ENCODE peak calls at places on chromosome 16, in seven cellular contexts. One of them, this sample, is unnamed.

GRCh38 chr16:64627781-64628180 is 494.1 kb downstream of the CDH11 start:
- DNase-seq in HCT116: no peak
- DNase-seq in lower lobe of right lung: no peak
- DNase-seq in SK-N-SH: no peak
- DNase-seq in Panc1: no peak
- DNase-seq in IMR-90: no peak
- DNase-seq in hepatocyte: no peak
- DNase-seq in this sample: peak; percentile 57

GRCh38 chr16:29675811-29676643 is 3.0 kb upstream of the QPRT start:
- DNase-seq in HCT116: peak; percentile 24
- DNase-seq in SK-N-SH: peak; percentile 67
- DNase-seq in hepatocyte: no peak
- DNase-seq in Panc1: peak; percentile 5
- DNase-seq in lower lobe of right lung: no peak
- DNase-seq in IMR-90: peak; percentile 18
- DNase-seq in this sample: no peak

GRCh38 chr16:47198180-47198575 is 54.4 kb upstream of the NETO2 start:
- DNase-seq in Panc1: no peak
- DNase-seq in SK-N-SH: no peak
- DNase-seq in HCT116: no peak
- DNase-seq in IMR-90: no peak
- DNase-seq in hepatocyte: no peak
- DNase-seq in lower lobe of right lung: no peak
- DNase-seq in this sample: no peak

GRCh38 chr16:86878290-86879160 is 300.2 kb downstream of the FOXL1 start:
- DNase-seq in Panc1: no peak
- DNase-seq in SK-N-SH: no peak
- DNase-seq in hepatocyte: no peak
- DNase-seq in HCT116: no peak
- DNase-seq in lower lobe of right lung: no peak
- DNase-seq in IMR-90: no peak
- DNase-seq in this sample: no peak

GRCh38 chr16:71626858-71627213 is 852 bp downstream of the MARVELD3 start:
- DNase-seq in SK-N-SH: no peak
- DNase-seq in IMR-90: no peak
- DNase-seq in HCT116: peak; percentile 56
- DNase-seq in Panc1: no peak
- DNase-seq in hepatocyte: peak; percentile 83
- DNase-seq in lower lobe of right lung: peak; percentile 53
- DNase-seq in this sample: no peak

GRCh38 chr16:27189335-27189972 is 13.9 kb upstream of the KDM8 start:
- DNase-seq in HCT116: no peak
- DNase-seq in lower lobe of right lung: peak; percentile 29
- DNase-seq in SK-N-SH: no peak
- DNase-seq in hepatocyte: no peak
- DNase-seq in Panc1: no peak
- DNase-seq in IMR-90: no peak
- DNase-seq in this sample: no peak

GRCh38 chr16:26762596-26762995 is 304.1 kb upstream of the C16orf82 start:
- DNase-seq in IMR-90: no peak
- DNase-seq in HCT116: no peak
- DNase-seq in Panc1: no peak
- DNase-seq in SK-N-SH: no peak
- DNase-seq in hepatocyte: no peak
- DNase-seq in lower lobe of right lung: no peak
- DNase-seq in this sample: no peak

GRCh38 chr16:72905581-72905980 is 142.3 kb downstream of the ZFHX3 start:
- DNase-seq in IMR-90: peak; percentile 79
- DNase-seq in lower lobe of right lung: no peak
- DNase-seq in hepatocyte: no peak
- DNase-seq in SK-N-SH: no peak
- DNase-seq in Panc1: no peak
- DNase-seq in HCT116: no peak
- DNase-seq in this sample: no peak

GRCh38 chr16:13392341-13392740 is 490.9 kb downstream of the SHISA9 start:
- DNase-seq in SK-N-SH: no peak
- DNase-seq in lower lobe of right lung: no peak
- DNase-seq in HCT116: no peak
- DNase-seq in Panc1: no peak
- DNase-seq in IMR-90: no peak
- DNase-seq in hepatocyte: no peak
- DNase-seq in this sample: no peak

GRCh38 chr16:56729736-56730662 is at the start of gene NUP93:
- DNase-seq in hepatocyte: peak; percentile 96
- DNase-seq in HCT116: peak; percentile 86
- DNase-seq in SK-N-SH: peak; percentile 97
- DNase-seq in Panc1: no peak
- DNase-seq in IMR-90: peak; percentile 90
- DNase-seq in lower lobe of right lung: peak; percentile 96
- DNase-seq in this sample: peak; percentile 96

GRCh38 chr16:85195884-85196816 is 83.9 kb upstream of the CIBAR2 start:
- DNase-seq in lower lobe of right lung: no peak
- DNase-seq in Panc1: no peak
- DNase-seq in SK-N-SH: peak; percentile 70
- DNase-seq in IMR-90: no peak
- DNase-seq in hepatocyte: no peak
- DNase-seq in HCT116: no peak
- DNase-seq in this sample: no peak

GRCh38 chr16:87178177-87178863 is 138.9 kb downstream of the C16orf95 start:
- DNase-seq in lower lobe of right lung: no peak
- DNase-seq in HCT116: no peak
- DNase-seq in SK-N-SH: peak; percentile 39
- DNase-seq in hepatocyte: peak; percentile 44
- DNase-seq in IMR-90: no peak
- DNase-seq in Panc1: no peak
- DNase-seq in this sample: no peak

GRCh38 chr16:83533193-83533592 is 274.6 kb upstream of the HSBP1 start:
- DNase-seq in HCT116: no peak
- DNase-seq in Panc1: no peak
- DNase-seq in IMR-90: peak; percentile 78
- DNase-seq in SK-N-SH: no peak
- DNase-seq in lower lobe of right lung: no peak
- DNase-seq in hepatocyte: no peak
- DNase-seq in this sample: no peak

GRCh38 chr16:30151091-30151490 is 28.1 kb upstream of the MAPK3 start:
- DNase-seq in lower lobe of right lung: no peak
- DNase-seq in Panc1: no peak
- DNase-seq in hepatocyte: no peak
- DNase-seq in HCT116: no peak
- DNase-seq in IMR-90: no peak
- DNase-seq in SK-N-SH: no peak
- DNase-seq in this sample: no peak

GRCh38 chr16:83903739-83904138 is 4.8 kb downstream of the MLYCD start:
- DNase-seq in HCT116: no peak
- DNase-seq in IMR-90: peak; percentile 60
- DNase-seq in hepatocyte: peak; percentile 40
- DNase-seq in SK-N-SH: no peak
- DNase-seq in Panc1: no peak
- DNase-seq in lower lobe of right lung: no peak
- DNase-seq in this sample: peak; percentile 80

GRCh38 chr16:81610144-81610842 is 165.7 kb downstream of the CMIP start:
- DNase-seq in hepatocyte: peak; percentile 47
- DNase-seq in Panc1: no peak
- DNase-seq in IMR-90: peak; percentile 84
- DNase-seq in lower lobe of right lung: no peak
- DNase-seq in SK-N-SH: peak; percentile 87
- DNase-seq in HCT116: no peak
- DNase-seq in this sample: peak; percentile 85

GRCh38 chr16:2486645-2487516 is 12.0 kb downstream of the TBC1D24 start:
- DNase-seq in lower lobe of right lung: peak; percentile 85
- DNase-seq in hepatocyte: no peak
- DNase-seq in HCT116: no peak
- DNase-seq in SK-N-SH: no peak
- DNase-seq in IMR-90: peak; percentile 23
- DNase-seq in Panc1: no peak
- DNase-seq in this sample: peak; percentile 79

GRCh38 chr16:54657058-54657708 is 273.5 kb upstream of the IRX5 start:
- DNase-seq in SK-N-SH: no peak
- DNase-seq in lower lobe of right lung: no peak
- DNase-seq in Panc1: peak; percentile 13
- DNase-seq in HCT116: peak; percentile 81
- DNase-seq in IMR-90: no peak
- DNase-seq in hepatocyte: peak; percentile 69
- DNase-seq in this sample: no peak

GRCh38 chr16:79839851-79840321 is 239.3 kb upstream of the MAF start:
- DNase-seq in Panc1: no peak
- DNase-seq in SK-N-SH: no peak
- DNase-seq in HCT116: no peak
- DNase-seq in hepatocyte: peak; percentile 33
- DNase-seq in IMR-90: no peak
- DNase-seq in lower lobe of right lung: no peak
- DNase-seq in this sample: no peak

GRCh38 chr16:87723224-87723619 is 42.6 kb downstream of the KLHDC4 start:
- DNase-seq in lower lobe of right lung: no peak
- DNase-seq in HCT116: no peak
- DNase-seq in Panc1: no peak
- DNase-seq in hepatocyte: peak; percentile 45
- DNase-seq in IMR-90: peak; percentile 97
- DNase-seq in SK-N-SH: peak; percentile 99
- DNase-seq in this sample: peak; percentile 51

GRCh38 chr16:79037429-79038373 is 562.8 kb downstream of the MAF start:
- DNase-seq in hepatocyte: no peak
- DNase-seq in SK-N-SH: no peak
- DNase-seq in IMR-90: no peak
- DNase-seq in HCT116: no peak
- DNase-seq in lower lobe of right lung: no peak
- DNase-seq in Panc1: no peak
- DNase-seq in this sample: no peak

GRCh38 chr16:64475627-64476351 is 646.1 kb downstream of the CDH11 start:
- DNase-seq in IMR-90: peak; percentile 4
- DNase-seq in HCT116: no peak
- DNase-seq in lower lobe of right lung: no peak
- DNase-seq in Panc1: no peak
- DNase-seq in hepatocyte: peak; percentile 10
- DNase-seq in SK-N-SH: no peak
- DNase-seq in this sample: no peak

GRCh38 chr16:86886651-86887050 is 308.3 kb downstream of the FOXL1 start:
- DNase-seq in hepatocyte: peak; percentile 30
- DNase-seq in IMR-90: peak; percentile 41
- DNase-seq in Panc1: no peak
- DNase-seq in SK-N-SH: no peak
- DNase-seq in lower lobe of right lung: no peak
- DNase-seq in HCT116: no peak
- DNase-seq in this sample: no peak

DNA sequence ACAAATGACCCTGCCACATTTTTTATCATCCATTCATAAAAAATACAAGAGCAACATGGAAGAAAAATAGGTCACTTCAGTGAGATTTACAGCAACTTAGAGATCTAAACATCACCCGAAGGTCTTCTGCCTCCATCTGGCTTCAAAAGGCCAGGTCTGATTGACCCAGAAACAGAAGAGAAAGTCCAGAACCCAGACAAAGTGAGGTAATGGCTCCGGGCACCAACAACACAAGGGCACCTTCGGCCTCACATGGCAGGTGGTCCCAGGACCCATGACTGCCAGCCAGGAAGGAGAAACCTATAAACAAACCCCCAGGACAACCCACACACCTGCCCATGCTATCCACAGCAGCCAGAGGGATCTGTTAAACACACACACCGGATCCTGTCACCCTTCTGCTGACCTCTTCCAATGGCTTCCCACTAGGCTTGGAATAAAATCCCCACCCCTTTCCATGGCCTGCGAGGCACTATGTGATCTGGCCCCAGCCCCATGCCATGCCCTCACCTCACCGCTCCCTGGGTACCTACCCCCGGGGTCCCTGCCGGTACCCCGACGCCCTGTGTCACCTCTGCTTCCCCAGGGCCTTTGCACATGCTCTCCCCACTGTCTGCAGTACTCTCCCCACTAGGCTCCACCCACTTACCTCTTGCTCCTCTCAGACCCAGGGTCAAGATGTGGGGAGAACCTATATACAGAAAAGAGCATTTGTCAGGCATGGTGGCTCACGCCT is 149.1 kb downstream of the ZNF423 start:
- DNase-seq in HCT116: no peak
- DNase-seq in SK-N-SH: peak; percentile 56
- DNase-seq in Panc1: no peak
- DNase-seq in IMR-90: no peak
- DNase-seq in hepatocyte: no peak
- DNase-seq in lower lobe of right lung: no peak
- DNase-seq in this sample: no peak
- H3K4me3 ChIP-seq in HCT116: no peak overlapping the region
- H3K4me3 ChIP-seq in SK-N-SH: no peak overlapping the region
- H3K4me3 ChIP-seq in Panc1: no peak overlapping the region
- H3K4me3 ChIP-seq in IMR-90: no peak overlapping the region
- H3K4me3 ChIP-seq in hepatocyte: no peak overlapping the region
- H3K4me3 ChIP-seq in lower lobe of right lung: no peak overlapping the region
- H3K4me3 ChIP-seq in this sample: no peak overlapping the region

GRCh38 chr16:58442547-58442946 is 50.3 kb downstream of the GINS3 start:
- DNase-seq in Panc1: no peak
- DNase-seq in lower lobe of right lung: no peak
- DNase-seq in HCT116: no peak
- DNase-seq in hepatocyte: no peak
- DNase-seq in SK-N-SH: no peak
- DNase-seq in IMR-90: no peak
- DNase-seq in this sample: no peak

GRCh38 chr16:58440094-58440493 is 47.8 kb downstream of the GINS3 start:
- DNase-seq in hepatocyte: no peak
- DNase-seq in SK-N-SH: no peak
- DNase-seq in HCT116: no peak
- DNase-seq in lower lobe of right lung: no peak
- DNase-seq in Panc1: no peak
- DNase-seq in IMR-90: no peak
- DNase-seq in this sample: no peak

GRCh38 chr16:58443783-58444182 is 51.5 kb downstream of the GINS3 start:
- DNase-seq in HCT116: no peak
- DNase-seq in IMR-90: no peak
- DNase-seq in Panc1: no peak
- DNase-seq in SK-N-SH: no peak
- DNase-seq in lower lobe of right lung: no peak
- DNase-seq in hepatocyte: no peak
- DNase-seq in this sample: no peak

GRCh38 chr16:58448890-58449289 is 51.1 kb upstream of the NDRG4 start:
- DNase-seq in Panc1: no peak
- DNase-seq in hepatocyte: no peak
- DNase-seq in HCT116: no peak
- DNase-seq in IMR-90: no peak
- DNase-seq in SK-N-SH: peak; percentile 71
- DNase-seq in lower lobe of right lung: no peak
- DNase-seq in this sample: no peak

GRCh38 chr16:58444265-58444664 is 52.0 kb downstream of the GINS3 start:
- DNase-seq in SK-N-SH: no peak
- DNase-seq in lower lobe of right lung: no peak
- DNase-seq in hepatocyte: no peak
- DNase-seq in IMR-90: no peak
- DNase-seq in HCT116: no peak
- DNase-seq in Panc1: no peak
- DNase-seq in this sample: no peak
- H3K36me3 ChIP-seq in SK-N-SH: no peaks in the 10 kb centered on the region
- H3K36me3 ChIP-seq in lower lobe of right lung: no peaks in the 10 kb centered on the region
- H3K36me3 ChIP-seq in hepatocyte: no peaks in the 10 kb centered on the region
- H3K36me3 ChIP-seq in IMR-90: no peaks in the 10 kb centered on the region
- H3K36me3 ChIP-seq in HCT116: no peaks in the 10 kb centered on the region
- H3K36me3 ChIP-seq in Panc1: no peaks in the 10 kb centered on the region
- H3K36me3 ChIP-seq in this sample: no peaks in the 10 kb centered on the region

GRCh38 chr16:19223235-19223847 is 55.3 kb downstream of the SYT17 start:
- DNase-seq in IMR-90: peak; percentile 4
- DNase-seq in HCT116: peak; percentile 42
- DNase-seq in SK-N-SH: no peak
- DNase-seq in hepatocyte: peak; percentile 33
- DNase-seq in lower lobe of right lung: no peak
- DNase-seq in Panc1: peak; percentile 8
- DNase-seq in this sample: no peak
- TF ChIP-seq CTCF in IMR-90: peak; percentile 33
- TF ChIP-seq CTCF in HCT116: peak; percentile 97
- TF ChIP-seq CTCF in SK-N-SH: peak; percentile 57
- TF ChIP-seq CTCF in hepatocyte: peak; percentile 55
- TF ChIP-seq CTCF in lower lobe of right lung: peak; percentile 64
- TF ChIP-seq CTCF in Panc1: peak; percentile 94
- TF ChIP-seq CTCF in this sample: peak; percentile 34

GRCh38 chr16:49464877-49465504 is 91.4 kb downstream of the C16orf78 start:
- DNase-seq in Panc1: no peak
- DNase-seq in hepatocyte: peak; percentile 55
- DNase-seq in SK-N-SH: peak; percentile 59
- DNase-seq in IMR-90: no peak
- DNase-seq in HCT116: no peak
- DNase-seq in lower lobe of right lung: peak; percentile 34
- DNase-seq in this sample: no peak
- H3K4me3 ChIP-seq in Panc1: no peak overlapping the region
- H3K4me3 ChIP-seq in hepatocyte: no peak overlapping the region
- H3K4me3 ChIP-seq in SK-N-SH: no peak overlapping the region
- H3K4me3 ChIP-seq in IMR-90: no peak overlapping the region
- H3K4me3 ChIP-seq in HCT116: no peak overlapping the region
- H3K4me3 ChIP-seq in lower lobe of right lung: no peak overlapping the region
- H3K4me3 ChIP-seq in this sample: no peak overlapping the region

This sample was measured in psoas muscle.